ENCODE peak calls at places on chromosomes 12 and 14, in six cellular contexts. K is stomach, E is transverse colon, U is spleen, W is NB4, Z is right lobe of liver. G is an unnamed sample.

GRCh38 chr12:26119391-26119981 is 5.4 kb downstream of the BHLHE41 start:
- DNase-seq in K (no peak), E (no peak), U (no peak), W (peak; percentile 86), Z (no peak), G (peak; percentile 26)

GRCh38 chr12:59086124-59086523 is 165.8 kb upstream of the LRIG3 start:
- DNase-seq in K (no peak), E (no peak), U (no peak), W (no peak), Z (no peak), G (no peak)

GRCh38 chr12:27790179-27790578 is 10.1 kb upstream of the MANSC4 start:
- DNase-seq in K (no peak), E (no peak), U (no peak), W (no peak), Z (no peak), G (peak; percentile 65)

GRCh38 chr14:37708481-37708880 is 113.1 kb downstream of the TTC6 start:
- DNase-seq in K (no peak), E (no peak), U (no peak), W (no peak), Z (no peak), G (no peak)

GRCh38 chr12:68113644-68114043 is 45.9 kb downstream of the IFNG start:
- DNase-seq in K (no peak), E (peak; percentile 22), U (no peak), W (peak; percentile 35), Z (no peak), G (peak; percentile 35)

GRCh38 chr14:87111741-87112140 is 881.2 kb downstream of the GALC start:
- DNase-seq in K (no peak), E (no peak), U (no peak), W (no peak), Z (no peak), G (no peak)

GRCh38 chr12:53199700-53200099 is 7.4 kb downstream of the ITGB7 start:
- DNase-seq in K (no peak), E (no peak), U (no peak), W (no peak), Z (no peak), G (no peak)

GRCh38 chr12:47188576-47189441 is 109.0 kb upstream of the AMIGO2 start:
- DNase-seq in K (no peak), E (no peak), U (no peak), W (no peak), Z (peak; percentile 55), G (no peak)

GRCh38 chr14:22099942-22100763 is 426.5 kb upstream of the OR4E1 start:
- DNase-seq in K (peak; percentile 58), E (peak; percentile 58), U (peak; percentile 69), W (peak; percentile 64), Z (no peak), G (peak; percentile 63)

GRCh38 chr12:56600753-56601152 is 29.4 kb downstream of the BAZ2A start:
- DNase-seq in K (no peak), E (no peak), U (no peak), W (no peak), Z (no peak), G (no peak)

GRCh38 chr14:55121146-55121545 is 7.9 kb upstream of the LGALS3 start:
- DNase-seq in K (no peak), E (peak; percentile 69), U (no peak), W (no peak), Z (no peak), G (peak; percentile 38)

GRCh38 chr14:60095781-60096450 is 4.2 kb downstream of the PCNX4 start:
- DNase-seq in K (no peak), E (no peak), U (no peak), W (no peak), Z (no peak), G (no peak)

GRCh38 chr12:56189918-56190694 is 823 bp upstream of the SMARCC2 start:
- DNase-seq in K (peak; percentile 86), E (peak; percentile 86), U (peak; percentile 90), W (peak; percentile 90), Z (peak; percentile 87), G (peak; percentile 90)

GRCh38 chr12:56122637-56123036 is 4.6 kb downstream of the ZC3H10 start:
- DNase-seq in K (no peak), E (no peak), U (no peak), W (no peak), Z (peak; percentile 60), G (no peak)

GRCh38 chr12:15924956-15925355 is 13.8 kb downstream of the DERA start:
- DNase-seq in K (no peak), E (no peak), U (no peak), W (no peak), Z (no peak), G (no peak)

GRCh38 chr12:12714276-12715001 is 2.7 kb upstream of the CDKN1B start:
- DNase-seq in K (peak; percentile 54), E (peak; percentile 77), U (peak; percentile 92), W (peak; percentile 31), Z (no peak), G (peak; percentile 66)

GRCh38 chr12:62738105-62738504 is 196.8 kb downstream of the PPM1H start:
- DNase-seq in K (no peak), E (no peak), U (no peak), W (no peak), Z (no peak), G (no peak)

GRCh38 chr12:78441737-78442453 is 422.7 kb upstream of the SYT1 start:
- DNase-seq in K (no peak), E (no peak), U (no peak), W (no peak), Z (no peak), G (no peak)

GRCh38 chr12:108838194-108839010 is 19.0 kb downstream of the SSH1 start:
- DNase-seq in K (peak; percentile 72), E (peak; percentile 78), U (peak; percentile 96), W (peak; percentile 100), Z (peak; percentile 68), G (peak; percentile 38)
- TF ChIP-seq POLR2A in K (no peak), E (peak; percentile 47), U (no peak), W (no peak), Z (peak; percentile 45), G (peak; percentile 53)

GRCh38 chr12:1593232-1594044 is 943 bp downstream of the FBXL14 start:
- DNase-seq in K (peak; percentile 68), E (peak; percentile 74), U (peak; percentile 94), W (peak; percentile 71), Z (peak; percentile 75), G (peak; percentile 63)

GRCh38 chr12:1591029-1591428 is 3.4 kb downstream of the FBXL14 start:
- DNase-seq in K (no peak), E (peak; percentile 37), U (no peak), W (no peak), Z (no peak), G (peak; percentile 19)

GRCh38 chr12:1591543-1591942 is 2.8 kb downstream of the FBXL14 start:
- DNase-seq in K (no peak), E (no peak), U (no peak), W (no peak), Z (no peak), G (no peak)

GRCh38 chr12:1594045-1594294 is 411 bp downstream of the FBXL14 start:
- DNase-seq in K (peak; percentile 73), E (peak; percentile 76), U (peak; percentile 96), W (peak; percentile 83), Z (peak; percentile 80), G (no peak)

DNA sequence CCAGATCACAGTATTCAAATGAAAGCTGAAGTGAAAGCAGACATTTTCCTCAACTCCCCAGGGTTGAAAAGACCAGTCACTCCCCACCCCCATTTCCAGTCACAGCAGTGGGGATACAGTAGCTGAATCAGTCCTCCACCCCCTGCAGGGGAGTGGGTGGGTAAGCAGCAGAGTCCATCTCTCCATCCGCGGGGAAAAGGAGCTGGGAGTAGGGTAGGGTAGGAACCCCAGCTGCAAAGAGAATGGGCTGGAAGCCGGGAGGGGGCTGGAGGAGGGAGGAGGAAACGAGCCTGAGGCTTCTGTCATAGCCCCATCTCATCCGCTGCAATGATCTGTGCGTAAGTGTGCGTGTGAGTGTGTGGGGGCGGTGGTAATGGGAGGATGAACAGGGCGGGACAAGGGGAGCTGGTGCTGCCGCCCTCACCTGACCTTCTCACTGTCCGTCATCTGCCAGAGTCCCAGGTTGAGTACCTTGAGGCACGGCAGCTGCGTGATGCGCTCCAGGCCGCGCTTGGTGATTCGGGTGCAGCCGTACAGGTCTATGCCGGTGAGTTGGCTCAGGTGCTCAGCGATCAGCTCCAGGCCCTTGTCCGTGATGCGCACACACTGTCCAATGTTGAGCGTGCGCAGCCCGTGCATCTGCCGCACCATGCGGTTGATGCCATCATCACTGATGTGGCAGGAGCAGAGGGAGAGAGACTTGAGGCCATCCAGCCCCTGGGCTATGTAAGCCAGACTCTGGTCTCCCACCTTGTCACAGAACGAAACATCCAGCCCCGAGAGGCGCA is 1.7 kb downstream of the FBXL14 start:
- DNase-seq in K (no peak), E (peak; percentile 65), U (peak; percentile 88), W (peak; percentile 75), Z (no peak), G (peak; percentile 41)
- TF ChIP-seq POLR2A in K (no peak), E (peak; percentile 23), U (no peak), W (no peak), Z (no peak), G (no peak)

GRCh38 chr14:80535171-80535570 is 323.9 kb upstream of the DIO2 start:
- DNase-seq in K (no peak), E (no peak), U (no peak), W (no peak), Z (no peak), G (no peak)

GRCh38 chr14:80538633-80539375 is 327.5 kb upstream of the DIO2 start:
- DNase-seq in K (no peak), E (no peak), U (no peak), W (no peak), Z (no peak), G (no peak)

DNA sequence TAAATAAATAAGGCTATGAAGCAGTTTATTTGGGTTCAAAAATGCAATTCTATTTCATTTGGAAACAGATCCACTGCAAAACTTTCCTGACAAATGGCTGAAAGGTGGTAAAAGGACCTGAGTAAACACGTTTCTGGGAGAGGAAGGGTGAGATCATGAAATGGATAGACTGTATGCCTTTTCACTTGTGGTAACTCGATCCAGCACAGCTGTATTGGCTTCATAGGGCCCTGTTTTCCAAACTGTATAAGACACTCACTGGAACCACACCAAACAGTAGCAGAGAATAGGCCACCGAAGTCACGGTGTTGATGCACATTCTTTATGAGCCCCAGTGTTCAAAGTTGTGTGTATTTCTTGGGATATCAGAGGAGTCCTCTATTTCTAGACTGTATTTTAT is 325.2 kb upstream of the DIO2 start:
- DNase-seq in K (no peak), E (no peak), U (no peak), W (no peak), Z (no peak), G (no peak)
- TF ChIP-seq POLR2A in K (no peak), E (no peak), U (no peak), W (no peak), Z (no peak), G (no peak)

DNA sequence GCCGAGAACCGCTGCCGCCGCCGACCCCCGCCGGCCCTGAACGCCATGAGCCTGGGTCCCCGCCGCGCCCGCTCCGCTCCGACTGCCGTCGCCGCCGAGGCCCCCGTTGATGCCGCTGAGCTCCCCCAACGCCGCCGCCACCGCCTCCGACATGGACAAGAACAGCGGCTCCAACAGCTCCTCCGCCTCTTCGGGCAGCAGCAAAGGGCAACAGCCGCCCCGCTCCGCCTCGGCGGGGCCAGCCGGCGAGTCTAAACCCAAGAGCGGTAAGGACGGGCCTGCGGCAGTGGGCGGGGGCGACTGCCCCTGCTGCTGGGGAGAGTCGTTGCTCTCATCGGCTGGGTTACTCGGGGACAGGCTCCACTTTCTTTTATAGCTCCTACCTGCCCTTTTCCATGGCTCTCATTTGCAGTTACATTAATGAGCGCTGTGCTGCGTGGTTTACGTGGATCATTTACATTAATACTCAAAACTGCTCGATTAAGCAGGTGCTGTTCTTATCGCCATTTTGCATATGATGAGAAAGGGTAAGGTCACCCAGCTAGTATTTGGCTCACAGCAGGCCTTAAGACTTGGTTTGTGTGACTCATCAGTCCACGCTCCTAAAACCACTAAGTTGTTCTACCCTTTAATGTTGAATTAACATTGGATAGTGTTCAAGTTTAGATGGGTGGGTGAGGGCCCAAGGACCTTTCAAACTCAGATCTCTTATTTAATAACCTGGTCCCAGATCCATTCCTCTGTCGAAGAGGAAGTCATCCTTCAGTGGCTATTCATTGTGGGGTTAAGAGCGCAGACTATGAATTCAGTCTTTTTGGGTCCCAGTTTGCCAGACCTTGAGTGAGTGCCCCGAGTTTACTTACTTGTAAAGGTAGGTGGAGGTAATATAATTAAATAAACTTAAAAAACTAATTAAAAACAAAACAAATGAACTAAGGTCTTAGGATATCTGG is 823 bp downstream of the RNF10 start:
- DNase-seq in K (peak; percentile 45), E (peak; percentile 54), U (peak; percentile 91), W (peak; percentile 86), Z (peak; percentile 59), G (peak; percentile 93)
- TF ChIP-seq POLR2A in K (no peak), E (no peak), U (no peak), W (no peak), Z (no peak), G (no peak)

G was measured in erythroblast.